ENCODE peak calls at places on chromosomes 5 and 9, in four cellular contexts. V, Q, G and Z are unnamed samples.

GRCh38 chr9:106828082-106828481 is 34.9 kb upstream of the ZNF462 start:
- DNase-seq in V (no peak), Q (no peak), G (no peak), Z (no peak)

GRCh38 chr5:135813758-135814157 is 20.7 kb upstream of the SLC25A48 start:
- DNase-seq in V (no peak), Q (no peak), G (no peak), Z (no peak)

GRCh38 chr5:16616536-16617271 is at the start of gene RETREG1:
- DNase-seq in V (peak), G (no peak), Q (peak), Z (no peak)

GRCh38 chr9:3585616-3586015 is 59.8 kb upstream of the RFX3 start:
- DNase-seq in G (no peak), Q (no peak), V (no peak), Z (no peak)

GRCh38 chr5:94968507-94969095 is 316.3 kb downstream of the MCTP1 start:
- DNase-seq in G (peak), Q (peak), V (no peak), Z (peak)

GRCh38 chr9:135082536-135082935 is 4.9 kb upstream of the OLFM1 start:
- DNase-seq in G (no peak), V (no peak), Q (no peak), Z (no peak)

GRCh38 chr9:130268521-130269131 is 3.1 kb downstream of the HMCN2 start:
- DNase-seq in V (no peak), G (no peak), Q (peak), Z (no peak)

GRCh38 chr5:67246108-67246507 is 49.5 kb upstream of the CD180 start:
- DNase-seq in Q (peak), G (peak), V (no peak), Z (no peak)

GRCh38 chr9:73799446-73799845 is 647.8 kb downstream of the ANXA1 start:
- DNase-seq in Q (no peak), V (no peak), G (no peak), Z (no peak)

GRCh38 chr5:61279725-61280124 is 52.3 kb upstream of the ZSWIM6 start:
- DNase-seq in Q (no peak), G (no peak), V (no peak), Z (no peak)

GRCh38 chr9:114461468-114461867 is 43.8 kb downstream of the WHRN start:
- DNase-seq in G (no peak), V (no peak), Q (no peak), Z (no peak)

GRCh38 chr5:1946776-1947175 is 64.1 kb upstream of the IRX4 start:
- DNase-seq in G (no peak), Q (no peak), V (no peak), Z (no peak)

GRCh38 chr5:131322926-131323325 is 59.1 kb downstream of the CDC42SE2 start:
- DNase-seq in V (no peak), Q (no peak), G (no peak), Z (no peak)

GRCh38 chr5:59548807-59549357 is 344.6 kb downstream of the PDE4D start:
- DNase-seq in Q (peak), G (no peak), V (no peak), Z (no peak)

GRCh38 chr9:135515083-135515511 is 6.1 kb upstream of the LCN1 start:
- DNase-seq in Q (no peak), V (no peak), G (no peak), Z (no peak)

GRCh38 chr5:156879665-156880285 is 29.7 kb downstream of the PPP1R2B start:
- DNase-seq in Q (no peak), V (no peak), G (no peak), Z (no peak)

GRCh38 chr5:95283761-95284511 is 958 bp downstream of the MCTP1 start:
- DNase-seq in Q (peak), G (no peak), V (no peak), Z (no peak)